ENCODE peak calls at places on chromosomes 13 and 19, in seven cellular contexts. F, W, M, A, E, J and G are unnamed samples.

GRCh38 chr19:15297416-15298224 is 34.7 kb downstream of the BRD4 start:
- DNase-seq in W (no peak), E (no peak), M (peak; percentile 44), A (no peak), F (no peak), J (no peak), G (peak; percentile 22)

GRCh38 chr19:12664406-12665280 is 1.9 kb downstream of the MAN2B1 start:
- DNase-seq in F (no peak), M (peak; percentile 97), A (no peak), W (no peak), J (peak; percentile 92), E (no peak), G (no peak)

GRCh38 chr13:91647361-91647970 is 249.0 kb downstream of the GPC5 start:
- DNase-seq in F (no peak), W (no peak), E (no peak), M (peak; percentile 83), J (peak; percentile 92), A (no peak), G (no peak)

GRCh38 chr19:28393574-28394336 is 819.2 kb downstream of the UQCRFS1 start:
- DNase-seq in J (peak; percentile 88), W (no peak), E (no peak), A (no peak), F (no peak), M (peak; percentile 38), G (no peak)

GRCh38 chr13:96338030-96338429 is 248.1 kb downstream of the HS6ST3 start:
- DNase-seq in W (no peak), J (no peak), F (no peak), M (no peak), A (no peak), E (no peak), G (no peak)

GRCh38 chr13:24050796-24051715 is 109.5 kb upstream of the SPATA13 start:
- DNase-seq in E (no peak), A (no peak), M (no peak), F (no peak), J (peak; percentile 64), W (no peak), G (no peak)

GRCh38 chr13:105135852-105136251 is 1399.6 kb downstream of the EFNB2 start:
- DNase-seq in W (no peak), M (no peak), E (no peak), J (no peak), A (no peak), F (no peak), G (no peak)

GRCh38 chr13:65314008-65314407 is 1916.1 kb downstream of the PCDH9 start:
- DNase-seq in M (no peak), J (no peak), W (no peak), F (no peak), A (no peak), E (no peak), G (no peak)

GRCh38 chr13:39623466-39623865 is 20.5 kb upstream of the LHFPL6 start:
- DNase-seq in A (no peak), M (no peak), J (no peak), W (no peak), E (no peak), F (no peak), G (no peak)

GRCh38 chr19:35140898-35141626 is 2.0 kb upstream of the FXYD7 start:
- DNase-seq in F (peak; percentile 97), A (peak; percentile 77), M (peak; percentile 92), J (peak; percentile 100), E (peak; percentile 79), W (peak; percentile 92), G (peak; percentile 97)

GRCh38 chr13:36822786-36823185 is 3.8 kb downstream of the RFXAP start:
- DNase-seq in M (no peak), W (no peak), F (no peak), A (no peak), J (no peak), E (peak; percentile 64), G (no peak)

GRCh38 chr13:91526543-91527033 is 128.2 kb downstream of the GPC5 start:
- DNase-seq in A (no peak), E (no peak), J (no peak), F (no peak), W (no peak), M (no peak), G (no peak)

GRCh38 chr19:43438291-43439162 is 23.8 kb downstream of the TEX101 start:
- DNase-seq in M (no peak), A (no peak), F (no peak), J (no peak), W (peak; percentile 79), E (no peak), G (no peak)

GRCh38 chr19:14081797-14082674 is 3.5 kb downstream of the C19orf67 start:
- DNase-seq in F (no peak), J (no peak), M (no peak), W (peak; percentile 45), A (no peak), E (no peak), G (peak; percentile 89)

GRCh38 chr13:76886292-76887061 is at the start of gene KCTD12:
- DNase-seq in W (peak; percentile 93), F (peak; percentile 89), A (peak; percentile 64), J (peak; percentile 87), E (peak; percentile 91), M (peak; percentile 82), G (peak; percentile 95)

GRCh38 chr13:94480672-94481145 is 1.2 kb upstream of the DCT start:
- DNase-seq in F (no peak), M (no peak), W (peak; percentile 41), A (no peak), E (no peak), J (no peak), G (no peak)

GRCh38 chr19:858868-859843 is at the start of gene CFD:
- DNase-seq in M (no peak), A (peak; percentile 38), E (no peak), J (no peak), W (peak; percentile 79), F (no peak), G (peak; percentile 82)

GRCh38 chr19:5789886-5790572 is 934 bp downstream of the DUS3L start:
- DNase-seq in A (no peak), M (no peak), F (no peak), E (no peak), W (no peak), J (no peak), G (no peak)

GRCh38 chr13:24249586-24249985 is 59.8 kb upstream of the C1QTNF9 start:
- DNase-seq in E (no peak), A (no peak), W (no peak), J (no peak), F (no peak), M (no peak), G (no peak)

GRCh38 chr13:50208826-50209335 is 193.6 kb downstream of the KCNRG start:
- DNase-seq in J (peak; percentile 86), W (peak; percentile 48), E (peak; percentile 77), F (no peak), M (peak; percentile 54), A (peak; percentile 18), G (peak; percentile 76)

GRCh38 chr19:18590273-18591272 is 2.0 kb downstream of the REX1BD start:
- DNase-seq in A (no peak), W (no peak), M (peak; percentile 99), J (peak; percentile 99), E (no peak), F (peak; percentile 74), G (peak; percentile 62)
- TF ChIP-seq CTCF in A (no peak), W (no peak), M (peak; percentile 77), J (peak; percentile 84), E (peak; percentile 4), F (no peak), G (no peak)

GRCh38 chr19:40513345-40513678 is 46.5 kb downstream of the SPTBN4 start:
- DNase-seq in J (no peak), F (no peak), A (no peak), E (no peak), W (no peak), M (no peak), G (no peak)
- H3K4me3 ChIP-seq in J (no peak overlapping the region), F (peak overlapping the region; percentile 52), A (peak overlapping the region; percentile 30), E (no peak overlapping the region), W (peak overlapping the region; percentile 47), M (peak overlapping the region; percentile 50), G (no peak overlapping the region)

GRCh38 chr13:110063490-110063889 is 243.5 kb downstream of the COL4A1 start:
- DNase-seq in J (no peak), A (no peak), M (no peak), E (no peak), W (no peak), F (no peak), G (no peak)

GRCh38 chr13:110065780-110066179 is 241.2 kb downstream of the COL4A1 start:
- DNase-seq in J (no peak), M (no peak), W (no peak), E (no peak), F (no peak), A (no peak), G (no peak)

GRCh38 chr13:110062777-110063442 is 244.0 kb downstream of the COL4A1 start:
- DNase-seq in J (no peak), A (no peak), W (no peak), F (no peak), E (no peak), M (no peak), G (no peak)

GRCh38 chr13:110062077-110062776 is 244.7 kb downstream of the COL4A1 start:
- DNase-seq in J (no peak), F (no peak), A (no peak), W (peak; percentile 52), E (no peak), M (no peak), G (no peak)

GRCh38 chr13:110064022-110064421 is 242.9 kb downstream of the COL4A1 start:
- DNase-seq in A (no peak), J (no peak), M (no peak), F (no peak), W (no peak), E (no peak), G (no peak)
- H3K27ac ChIP-seq in A (no peak overlapping the region), J (no peak overlapping the region), M (no peak overlapping the region), F (no peak overlapping the region), W (no peak overlapping the region), E (no peak overlapping the region), G (no peak overlapping the region)

GRCh38 chr19:22882797-22883196 is 50.7 kb downstream of the ZNF723 start:
- DNase-seq in W (no peak), F (no peak), M (peak; percentile 78), J (no peak), A (no peak), E (peak; percentile 3), G (no peak)
- TF ChIP-seq CTCF in W (peak; percentile 60), F (no peak), M (peak; percentile 63), J (peak; percentile 67), A (no peak), E (no peak), G (peak; percentile 49)

DNA sequence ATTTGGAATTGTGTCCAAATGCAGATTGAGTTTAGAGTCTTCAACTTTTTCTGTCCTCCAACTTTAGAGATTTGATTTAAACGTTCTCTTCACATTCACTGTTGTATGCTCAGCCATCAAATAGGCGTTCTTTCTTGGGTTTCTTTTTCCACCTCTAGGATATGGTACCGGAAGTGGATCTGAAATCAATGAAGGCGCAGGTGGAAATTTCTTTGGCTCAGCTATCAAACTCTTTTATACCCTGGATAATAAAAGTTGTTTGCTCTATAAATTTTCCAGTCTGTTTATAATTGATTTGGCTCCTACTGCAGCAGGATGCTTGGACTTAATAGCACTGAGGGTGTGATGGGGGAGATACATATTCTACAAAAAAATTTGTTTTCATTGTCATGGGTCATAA is 1.6 kb downstream of the COG3 start:
- DNase-seq in J (no peak), W (no peak), E (no peak), M (no peak), F (no peak), A (no peak), G (no peak)
- H3K4me3 ChIP-seq in J (peak overlapping the region; percentile 99), W (peak overlapping the region; percentile 98), E (no peak overlapping the region), M (peak overlapping the region; percentile 72), F (peak overlapping the region; percentile 89), A (peak overlapping the region; percentile 63), G (peak overlapping the region; percentile 92)

GRCh38 chr13:20997301-20998061 is 63.9 kb downstream of the LATS2 start:
- DNase-seq in E (peak; percentile 65), F (peak; percentile 62), M (peak; percentile 75), J (peak; percentile 51), W (peak; percentile 53), A (no peak), G (no peak)
- H3K27ac ChIP-seq in E (peak overlapping the region; percentile 46), F (no peak overlapping the region), M (peak overlapping the region; percentile 96), J (no peak overlapping the region), W (peak overlapping the region; percentile 46), A (peak overlapping the region; percentile 70), G (no peak overlapping the region)